ENCODE peak calls at places on chromosomes 3 and 15, in five cellular contexts. L is adipocyte; N is left cardiac atrium; D is activated T-cell treated with anti-CD3 and anti-CD28 coated beads, Interleukin-2, amount 50 U/mL, for 1 hour; I is HuH-7. R is an unnamed sample.

GRCh38 chr15:31508656-31509055 is 182.0 kb downstream of the KLF13 start:
- DNase-seq in I (no peak), N (no peak), L (no peak), D (no peak), R (no peak)

GRCh38 chr3:64291345-64291744 is 66.1 kb upstream of the PRICKLE2 start:
- DNase-seq in N (peak), D (no peak), I (no peak), L (peak), R (no peak)

GRCh38 chr3:127038476-127038875 is 55.6 kb downstream of the PLXNA1 start:
- DNase-seq in I (no peak), D (no peak), L (no peak), N (peak), R (no peak)

GRCh38 chr3:152834354-152835310 is at the start of gene P2RY1:
- DNase-seq in L (peak), I (no peak), N (peak), D (no peak), R (peak)

GRCh38 chr15:71730277-71731144 is 79.8 kb upstream of the NR2E3 start:
- DNase-seq in I (peak), L (peak), N (peak), D (no peak), R (peak)

GRCh38 chr3:194489736-194490612 is 3.2 kb upstream of the ATP13A3 start:
- DNase-seq in N (no peak), L (no peak), D (no peak), I (no peak), R (no peak)

GRCh38 chr3:81643721-81644120 is 117.7 kb downstream of the GBE1 start:
- DNase-seq in N (no peak), I (no peak), D (no peak), L (peak), R (peak)

GRCh38 chr15:70039917-70040316 is 57.8 kb downstream of the TLE3 start:
- DNase-seq in L (no peak), I (no peak), N (no peak), D (no peak), R (no peak)

GRCh38 chr3:155416500-155417118 is 123.1 kb upstream of the STRIT1 start:
- DNase-seq in I (no peak), D (no peak), L (peak), N (no peak), R (no peak)

R was measured in HAP-1.